ENCODE peak calls at places on chromosomes 13 and 19, in four cellular contexts. L, S, N and A are unnamed samples.
A peak's percentile ranks its signal among the peaks of the same experiment; 100 is the strongest.

GRCh38 chr13:35857769-35858168 is 273.4 kb downstream of the DCLK1 start:
- DNase-seq in L (no peak), S (peak; percentile 31), N (no peak), A (no peak)

GRCh38 chr13:113860051-113860471 is 3.8 kb downstream of the GAS6 start:
- DNase-seq in L (peak; percentile 5), S (no peak), N (no peak), A (no peak)

GRCh38 chr19:30559446-30559845 is 187.3 kb downstream of the ZNF536 start:
- DNase-seq in L (no peak), S (no peak), N (no peak), A (no peak)

GRCh38 chr13:58949646-58950045 is 1214.1 kb downstream of the DIAPH3 start:
- DNase-seq in L (no peak), S (no peak), N (no peak), A (no peak)

GRCh38 chr19:6613711-6614110 is 22.8 kb upstream of the CD70 start:
- DNase-seq in L (no peak), S (no peak), N (no peak), A (no peak)

GRCh38 chr19:40686882-40687524 is 3.4 kb downstream of the NUMBL start:
- DNase-seq in L (no peak), S (no peak), N (no peak), A (no peak)

GRCh38 chr19:50280983-50281382 is 48.2 kb downstream of the KCNC3 start:
- DNase-seq in L (no peak), S (no peak), N (no peak), A (no peak)

GRCh38 chr19:55877211-55877610 is 40.9 kb downstream of the NLRP4 start:
- DNase-seq in L (no peak), S (no peak), N (no peak), A (no peak)

GRCh38 chr19:29480507-29480906 is 45.3 kb upstream of the VSTM2B start:
- DNase-seq in L (no peak), S (no peak), N (no peak), A (no peak)

GRCh38 chr19:48400018-48400742 is 6.7 kb downstream of the GRIN2D start:
- DNase-seq in L (no peak), S (peak; percentile 65), N (no peak), A (peak; percentile 62)

GRCh38 chr13:30429721-30430694 is 7.7 kb downstream of the UBE2L5 start:
- DNase-seq in L (no peak), S (peak; percentile 78), N (no peak), A (no peak)

GRCh38 chr19:42028304-42029216 is 34.5 kb upstream of the ATP1A3 start:
- DNase-seq in L (no peak), S (no peak), N (no peak), A (no peak)

GRCh38 chr13:20774746-20775145 is 985 bp upstream of the EEF1AKMT1 start:
- DNase-seq in L (no peak), S (no peak), N (no peak), A (no peak)

GRCh38 chr19:34096020-34096915 is 76.0 kb upstream of the LSM14A start:
- DNase-seq in L (no peak), S (peak; percentile 27), N (no peak), A (no peak)

GRCh38 chr19:47356900-47357299 is 7.8 kb downstream of the DHX34 start:
- DNase-seq in L (no peak), S (no peak), N (no peak), A (no peak)

GRCh38 chr19:30214651-30215051 is 157.5 kb upstream of the ZNF536 start:
- DNase-seq in L (no peak), S (no peak), N (no peak), A (no peak)

GRCh38 chr13:90783273-90783672 is 564.2 kb upstream of the MIR17HG start:
- DNase-seq in L (no peak), S (no peak), N (no peak), A (no peak)

GRCh38 chr13:47594833-47595232 is 406.2 kb downstream of the SUCLA2 start:
- DNase-seq in L (no peak), S (no peak), N (no peak), A (no peak)

GRCh38 chr13:43153436-43154082 is 130.2 kb downstream of the DNAJC15 start:
- DNase-seq in L (no peak), S (peak; percentile 86), N (no peak), A (no peak)

GRCh38 chr13:112781881-112782361 is 92.1 kb downstream of the ATP11A start:
- DNase-seq in L (no peak), S (no peak), N (no peak), A (peak; percentile 74)

GRCh38 chr19:18164072-18164471 is 9.5 kb upstream of the IFI30 start:
- DNase-seq in L (no peak), S (no peak), N (no peak), A (no peak)

GRCh38 chr13:35839746-35840273 is 291.4 kb downstream of the DCLK1 start:
- DNase-seq in L (no peak), S (no peak), N (no peak), A (no peak)

GRCh38 chr13:24493356-24493755 is 19.2 kb downstream of the PARP4 start:
- DNase-seq in L (no peak), S (no peak), N (no peak), A (no peak)

GRCh38 chr13:74825170-74825948 is 656.6 kb downstream of the TBC1D4 start:
- DNase-seq in L (no peak), S (no peak), N (no peak), A (peak; percentile 6)

GRCh38 chr13:75223981-75224742 is 257.8 kb downstream of the TBC1D4 start:
- DNase-seq in L (no peak), S (no peak), N (no peak), A (no peak)

GRCh38 chr13:38662362-38662761 is 24.5 kb upstream of the FREM2 start:
- DNase-seq in L (no peak), S (no peak), N (no peak), A (no peak)

GRCh38 chr13:39035799-39036198 is 2.1 kb downstream of the PROSER1 start:
- DNase-seq in L (no peak), S (no peak), N (no peak), A (no peak)

GRCh38 chr13:27556109-27556508 is 64.2 kb downstream of the LNX2 start:
- DNase-seq in L (no peak), S (no peak), N (no peak), A (no peak)

GRCh38 chr13:32075150-32075851 is 43.7 kb downstream of the FRY start:
- DNase-seq in L (no peak), S (no peak), N (no peak), A (no peak)

GRCh38 chr13:68676513-68677115 is 1431.0 kb upstream of the ATXN8OS start:
- DNase-seq in L (no peak), S (no peak), N (no peak), A (no peak)

GRCh38 chr13:86757236-86757978 is 913.8 kb upstream of the SLITRK5 start:
- DNase-seq in L (no peak), S (no peak), N (no peak), A (no peak)

GRCh38 chr13:43309301-43309700 is 285.9 kb downstream of the DNAJC15 start:
- DNase-seq in L (no peak), S (no peak), N (no peak), A (no peak)

GRCh38 chr19:47776568-47776967 is 1.9 kb upstream of the SELENOW start:
- DNase-seq in L (no peak), S (no peak), N (no peak), A (no peak)

GRCh38 chr13:112079696-112080095 is 12.7 kb downstream of the SOX1 start:
- DNase-seq in L (no peak), S (no peak), N (no peak), A (no peak)

GRCh38 chr19:6503407-6504201 is 1.5 kb upstream of the TUBB4A start:
- DNase-seq in L (no peak), S (no peak), N (no peak), A (peak; percentile 60)

GRCh38 chr19:5955638-5955935 is 22.4 kb downstream of the RANBP3 start:
- DNase-seq in L (no peak), S (no peak), N (no peak), A (no peak)

GRCh38 chr13:114077121-114077937 is 55.1 kb downstream of the RASA3 start:
- DNase-seq in L (peak; percentile 10), S (no peak), N (no peak), A (no peak)

GRCh38 chr19:16584825-16585801 is 12.9 kb upstream of the SLC35E1 start:
- DNase-seq in L (no peak), S (no peak), N (no peak), A (no peak)
- H3K4me3 ChIP-seq in L (no peak overlapping the region), S (no peak overlapping the region), N (peak overlapping the region; percentile 27), A (no peak overlapping the region)

DNA sequence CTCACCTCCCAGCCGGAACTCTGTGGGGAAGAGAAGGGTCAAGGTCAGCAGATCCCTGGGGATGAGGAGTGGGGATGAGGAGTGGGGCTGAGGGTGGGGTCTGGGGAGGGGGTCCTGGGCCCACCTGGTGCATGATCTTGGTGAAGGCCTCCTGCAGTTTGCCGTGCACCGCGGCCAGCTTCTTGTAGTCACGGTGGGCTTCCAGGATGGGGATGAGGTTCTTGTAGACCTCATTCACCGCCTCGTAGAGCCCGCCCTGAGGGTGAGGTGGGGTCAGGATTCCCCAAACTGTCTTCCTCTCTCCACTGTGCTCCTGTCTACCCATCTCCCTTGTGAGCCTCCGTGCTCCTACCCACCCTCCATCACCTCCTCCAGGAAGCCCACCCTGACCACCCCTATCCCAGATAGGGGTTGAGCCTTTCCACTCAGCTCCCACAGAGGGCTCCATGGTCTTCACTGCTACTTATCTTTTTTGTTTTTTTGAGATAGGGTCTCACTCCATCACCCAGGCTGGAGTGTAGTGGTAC is 6.8 kb upstream of the KANK2 start:
- DNase-seq in L (no peak), S (no peak), N (no peak), A (no peak)
- H3K4me1 ChIP-seq in L (peaks cover 12% of the 10 kb centered on the region), S (peaks cover 27% of the 10 kb centered on the region), N (peaks cover 34% of the 10 kb centered on the region), A (peaks cover 21% of the 10 kb centered on the region)

GRCh38 chr19:11780431-11781020 is 13.7 kb downstream of the ZNF441 start:
- DNase-seq in L (no peak), S (no peak), N (no peak), A (no peak)
- H3K9me3 ChIP-seq in L (peaks cover 42% of the 10 kb centered on the region), S (peaks cover 49% of the 10 kb centered on the region), N (peaks cover 100% of the 10 kb centered on the region), A (peaks cover 100% of the 10 kb centered on the region)

GRCh38 chr19:982567-983170 is 1.5 kb upstream of the WDR18 start:
- DNase-seq in L (peak; percentile 73), S (peak; percentile 78), N (no peak), A (peak; percentile 83)
- H3K4me3 ChIP-seq in L (peak overlapping the region; percentile 30), S (peak overlapping the region; percentile 29), N (peak overlapping the region; percentile 48), A (no peak overlapping the region)

DNA sequence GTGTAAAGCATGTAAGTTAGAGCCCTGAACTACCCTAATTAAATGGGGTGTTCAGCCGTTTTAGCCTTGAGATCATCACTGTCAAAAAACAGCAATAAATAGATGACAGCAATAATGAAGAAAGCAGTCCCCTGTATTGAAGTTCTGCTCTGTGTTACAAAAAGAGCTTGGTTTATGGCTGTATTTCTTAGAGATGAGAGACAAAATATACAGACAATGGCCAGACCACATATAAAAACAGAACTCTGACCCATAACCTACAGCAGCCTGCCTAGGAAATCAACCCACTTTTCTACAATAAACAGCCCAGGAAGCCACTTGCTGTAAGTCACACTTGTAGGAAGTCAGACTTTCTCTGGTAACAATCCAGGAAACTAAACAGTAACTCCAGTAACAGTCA is 10.8 kb downstream of the IGFL3 start:
- DNase-seq in L (no peak), S (no peak), N (no peak), A (no peak)
- H3K4me1 ChIP-seq in L (peaks cover 5% of the 10 kb centered on the region), S (peaks cover 10% of the 10 kb centered on the region), N (no peaks in the 10 kb centered on the region), A (no peaks in the 10 kb centered on the region)